ENCODE peak calls at places on chromosome 20, in nine cellular contexts. U is activated naive CD4-positive, alpha-beta T cell; E is NCI-H69; Z is GM23248; S is HEK293T; P is activated T-cell treated with anti-CD3 and anti-CD28 coated beads, Interleukin-2, amount 50 U/mL, for 24 hours; L is heart right ventricle; M is GM13976; C is H1. J is an unnamed sample.

GRCh38 chr20:59082077-59082740 is 39.6 kb upstream of the PRELID3B start:
- DNase-seq in U (no peak), E (peak), Z (peak), S (peak), P (no peak), L (no peak), M (no peak), C (no peak), J (no peak)

GRCh38 chr20:32888636-32889035 is 29.9 kb downstream of the EFCAB8 start:
- DNase-seq in U (no peak), E (peak), Z (no peak), S (no peak), P (no peak), L (no peak), M (no peak), C (no peak), J (no peak)

GRCh38 chr20:62886709-62887058 is 25.1 kb upstream of the TCFL5 start:
- DNase-seq in U (no peak), E (peak), Z (no peak), S (no peak), P (no peak), L (no peak), M (no peak), C (no peak), J (no peak)

GRCh38 chr20:38412877-38413577 is 22.1 kb downstream of the SNHG17 start:
- DNase-seq in U (no peak), E (no peak), Z (peak), S (no peak), P (no peak), L (no peak), M (no peak), C (no peak), J (peak)

GRCh38 chr20:31757254-31757653 is 18.2 kb downstream of the TPX2 start:
- DNase-seq in U (no peak), E (no peak), Z (no peak), S (no peak), P (no peak), L (no peak), M (no peak), C (no peak), J (no peak)

GRCh38 chr20:63365601-63366509 is 4.7 kb upstream of the CHRNA4 start:
- DNase-seq in U (no peak), E (no peak), Z (no peak), S (no peak), P (no peak), L (peak), M (no peak), C (no peak), J (no peak)

GRCh38 chr20:8509809-8510208 is 377.7 kb downstream of the PLCB1 start:
- DNase-seq in U (no peak), E (peak), Z (no peak), S (no peak), P (no peak), L (no peak), M (no peak), C (no peak), J (no peak)

GRCh38 chr20:34708621-34709043 is 4.5 kb downstream of the TP53INP2 start:
- DNase-seq in U (peak), E (peak), Z (peak), S (peak), P (peak), L (peak), M (peak), C (no peak), J (peak)

GRCh38 chr20:14712302-14712739 is 374.9 kb upstream of the FLRT3 start:
- DNase-seq in U (no peak), E (peak), Z (peak), S (no peak), P (no peak), L (no peak), M (no peak), C (no peak), J (no peak)

GRCh38 chr20:35773154-35773751 is 1.4 kb downstream of the PHF20 start:
- DNase-seq in U (no peak), E (no peak), Z (peak), S (no peak), P (peak), L (no peak), M (peak), C (no peak), J (no peak)

GRCh38 chr20:49275634-49276033 is 2.2 kb downstream of the ZNFX1 start:
- DNase-seq in U (no peak), E (no peak), Z (peak), S (no peak), P (no peak), L (no peak), M (no peak), C (no peak), J (no peak)

GRCh38 chr20:17841751-17842191 is 126.8 kb downstream of the SNX5 start:
- DNase-seq in U (no peak), E (no peak), Z (peak), S (no peak), P (no peak), L (peak), M (no peak), C (no peak), J (peak)

GRCh38 chr20:56460459-56460858 is 8.0 kb upstream of the RTF2 start:
- DNase-seq in U (no peak), E (no peak), Z (no peak), S (no peak), P (no peak), L (no peak), M (no peak), C (no peak), J (no peak)

GRCh38 chr20:13841206-13841605 is 56.4 kb downstream of the NDUFAF5 start:
- DNase-seq in U (no peak), E (peak), Z (no peak), S (no peak), P (no peak), L (no peak), M (no peak), C (no peak), J (no peak)

GRCh38 chr20:10531848-10532247 is 96.7 kb downstream of the SLX4IP start:
- DNase-seq in U (no peak), E (no peak), Z (no peak), S (no peak), P (no peak), L (no peak), M (no peak), C (no peak), J (no peak)

GRCh38 chr20:22333885-22334545 is 250.4 kb downstream of the FOXA2 start:
- DNase-seq in U (no peak), E (peak), Z (peak), S (peak), P (peak), L (peak), M (peak), C (no peak), J (peak)

GRCh38 chr20:9392892-9393857 is 121.2 kb upstream of the LAMP5 start:
- DNase-seq in U (no peak), E (peak), Z (peak), S (peak), P (no peak), L (peak), M (peak), C (peak), J (peak)

GRCh38 chr20:18056174-18057105 is 1.3 kb downstream of the OVOL2 start:
- DNase-seq in U (no peak), E (peak), Z (peak), S (no peak), P (peak), L (no peak), M (peak), C (no peak), J (no peak)

GRCh38 chr20:7856756-7857155 is 83.5 kb downstream of the HAO1 start:
- DNase-seq in U (no peak), E (peak), Z (peak), S (no peak), P (no peak), L (no peak), M (no peak), C (no peak), J (no peak)

GRCh38 chr20:18380908-18381529 is 85.8 kb downstream of the DZANK1 start:
- DNase-seq in U (no peak), E (no peak), Z (no peak), S (no peak), P (no peak), L (no peak), M (no peak), C (peak), J (no peak)

GRCh38 chr20:62816031-62816878 is 595 bp upstream of the COL9A3 start:
- DNase-seq in U (no peak), E (peak), Z (peak), S (no peak), P (no peak), L (no peak), M (no peak), C (peak), J (no peak)

GRCh38 chr20:34773726-34774125 is 51.7 kb downstream of the NCOA6 start:
- DNase-seq in U (no peak), E (no peak), Z (no peak), S (no peak), P (no peak), L (no peak), M (no peak), C (no peak), J (no peak)

GRCh38 chr20:219290-220115 is 7.6 kb upstream of the DEFB129 start:
- DNase-seq in U (no peak), E (peak), Z (peak), S (peak), P (no peak), L (no peak), M (no peak), C (no peak), J (no peak)

GRCh38 chr20:61157301-61157700 is 94.8 kb upstream of the CDH4 start:
- DNase-seq in U (no peak), E (no peak), Z (no peak), S (no peak), P (no peak), L (no peak), M (no peak), C (no peak), J (no peak)

GRCh38 chr20:34781250-34781649 is 44.2 kb downstream of the NCOA6 start:
- DNase-seq in U (no peak), E (no peak), Z (no peak), S (no peak), P (no peak), L (no peak), M (no peak), C (no peak), J (no peak)

GRCh38 chr20:47784599-47785320 is 521 bp downstream of the SULF2 start:
- DNase-seq in U (no peak), E (no peak), Z (peak), S (peak), P (no peak), L (peak), M (peak), C (no peak), J (no peak)

GRCh38 chr20:58651823-58652605 is 931 bp downstream of the STX16 start:
- DNase-seq in U (peak), E (peak), Z (peak), S (peak), P (peak), L (peak), M (peak), C (peak), J (no peak)

GRCh38 chr20:3038454-3038853 is 5.0 kb upstream of the GNRH2 start:
- DNase-seq in U (no peak), E (no peak), Z (no peak), S (no peak), P (no peak), L (no peak), M (no peak), C (no peak), J (no peak)

GRCh38 chr20:20358801-20359200 is 9.1 kb upstream of the INSM1 start:
- DNase-seq in U (no peak), E (peak), Z (no peak), S (no peak), P (no peak), L (no peak), M (no peak), C (no peak), J (no peak)

GRCh38 chr20:44704551-44704971 is 10.6 kb upstream of the CCN5 start:
- DNase-seq in U (no peak), E (no peak), Z (peak), S (no peak), P (no peak), L (no peak), M (no peak), C (no peak), J (peak)

GRCh38 chr20:31684153-31685003 is 38.3 kb downstream of the BCL2L1 start:
- DNase-seq in U (no peak), E (peak), Z (no peak), S (no peak), P (no peak), L (no peak), M (no peak), C (no peak), J (no peak)

GRCh38 chr20:62055106-62055861 is 10.4 kb downstream of the TAF4 start:
- DNase-seq in U (no peak), E (no peak), Z (no peak), S (no peak), P (no peak), L (no peak), M (no peak), C (no peak), J (peak)

GRCh38 chr20:45111799-45112471 is 3.0 kb downstream of the WFDC5 start:
- DNase-seq in U (no peak), E (peak), Z (peak), S (peak), P (no peak), L (no peak), M (no peak), C (no peak), J (no peak)

GRCh38 chr20:11090751-11091150 is 417.0 kb upstream of the JAG1 start:
- DNase-seq in U (no peak), E (no peak), Z (no peak), S (no peak), P (no peak), L (no peak), M (no peak), C (no peak), J (no peak)

GRCh38 chr20:15940127-15940526 is 633.1 kb downstream of the KIF16B start:
- DNase-seq in U (no peak), E (no peak), Z (no peak), S (no peak), P (no peak), L (no peak), M (no peak), C (no peak), J (no peak)

GRCh38 chr20:47125553-47126373 is 230.7 kb downstream of the ZMYND8 start:
- DNase-seq in U (no peak), E (peak), Z (peak), S (no peak), P (no peak), L (peak), M (no peak), C (no peak), J (peak)

GRCh38 chr20:7449269-7449668 is 491.0 kb downstream of the HAO1 start:
- DNase-seq in U (no peak), E (no peak), Z (peak), S (no peak), P (no peak), L (no peak), M (no peak), C (no peak), J (no peak)